ENCODE peak calls at places on chromosomes 3 and 15, in eight cellular contexts. One of them, this sample, is unnamed.

GRCh38 chr3:47908744-47909143 is 105.8 kb downstream of the DHX30 start:
- DNase-seq in HFF-Myc: no peak
- DNase-seq in stomach: no peak
- DNase-seq in Peyer's patch: no peak
- DNase-seq in psoas muscle: no peak
- DNase-seq in adrenal gland: no peak
- DNase-seq in foreskin fibroblast: no peak
- DNase-seq in tibial artery: no peak
- DNase-seq in this sample: no peak

GRCh38 chr15:69546182-69546581 is 93.6 kb downstream of the RPLP1 start:
- DNase-seq in HFF-Myc: no peak
- DNase-seq in stomach: no peak
- DNase-seq in Peyer's patch: no peak
- DNase-seq in psoas muscle: no peak
- DNase-seq in adrenal gland: no peak
- DNase-seq in foreskin fibroblast: no peak
- DNase-seq in tibial artery: no peak
- DNase-seq in this sample: no peak

GRCh38 chr3:60017631-60018030 is 967.8 kb upstream of the CFAP20DC start:
- DNase-seq in HFF-Myc: no peak
- DNase-seq in stomach: no peak
- DNase-seq in Peyer's patch: no peak
- DNase-seq in psoas muscle: no peak
- DNase-seq in adrenal gland: no peak
- DNase-seq in foreskin fibroblast: no peak
- DNase-seq in tibial artery: no peak
- DNase-seq in this sample: peak

GRCh38 chr15:35674873-35675781 is 129.2 kb upstream of the DPH6 start:
- DNase-seq in HFF-Myc: peak
- DNase-seq in stomach: no peak
- DNase-seq in Peyer's patch: no peak
- DNase-seq in psoas muscle: no peak
- DNase-seq in adrenal gland: no peak
- DNase-seq in foreskin fibroblast: peak
- DNase-seq in tibial artery: no peak
- DNase-seq in this sample: no peak

GRCh38 chr3:56754753-56755365 is 46.9 kb downstream of the ARHGEF3 start:
- DNase-seq in HFF-Myc: no peak
- DNase-seq in stomach: no peak
- DNase-seq in Peyer's patch: no peak
- DNase-seq in psoas muscle: no peak
- DNase-seq in adrenal gland: peak
- DNase-seq in foreskin fibroblast: no peak
- DNase-seq in tibial artery: no peak
- DNase-seq in this sample: peak

GRCh38 chr3:188124184-188124583 is 29.8 kb upstream of the LPP start:
- DNase-seq in HFF-Myc: no peak
- DNase-seq in stomach: no peak
- DNase-seq in Peyer's patch: no peak
- DNase-seq in psoas muscle: no peak
- DNase-seq in adrenal gland: no peak
- DNase-seq in foreskin fibroblast: no peak
- DNase-seq in tibial artery: no peak
- DNase-seq in this sample: no peak

GRCh38 chr3:43194490-43195115 is 88.7 kb upstream of the POMGNT2 start:
- DNase-seq in HFF-Myc: no peak
- DNase-seq in stomach: no peak
- DNase-seq in Peyer's patch: peak
- DNase-seq in psoas muscle: no peak
- DNase-seq in adrenal gland: no peak
- DNase-seq in foreskin fibroblast: no peak
- DNase-seq in tibial artery: no peak
- DNase-seq in this sample: peak

GRCh38 chr3:121431717-121432517 is 113.9 kb downstream of the POLQ start:
- DNase-seq in HFF-Myc: peak
- DNase-seq in stomach: no peak
- DNase-seq in Peyer's patch: no peak
- DNase-seq in psoas muscle: no peak
- DNase-seq in adrenal gland: peak
- DNase-seq in foreskin fibroblast: peak
- DNase-seq in tibial artery: no peak
- DNase-seq in this sample: peak

GRCh38 chr15:84666373-84666772 is 8.4 kb upstream of the NMB start:
- DNase-seq in HFF-Myc: no peak
- DNase-seq in stomach: no peak
- DNase-seq in Peyer's patch: no peak
- DNase-seq in psoas muscle: no peak
- DNase-seq in adrenal gland: no peak
- DNase-seq in foreskin fibroblast: no peak
- DNase-seq in tibial artery: no peak
- DNase-seq in this sample: no peak

GRCh38 chr15:62075595-62076279 is 9.0 kb downstream of the C2CD4A start:
- DNase-seq in HFF-Myc: no peak
- DNase-seq in stomach: peak
- DNase-seq in Peyer's patch: no peak
- DNase-seq in psoas muscle: peak
- DNase-seq in adrenal gland: no peak
- DNase-seq in foreskin fibroblast: no peak
- DNase-seq in tibial artery: no peak
- DNase-seq in this sample: no peak

GRCh38 chr3:141294300-141294699 is 62.7 kb downstream of the PXYLP1 start:
- DNase-seq in HFF-Myc: no peak
- DNase-seq in stomach: no peak
- DNase-seq in Peyer's patch: no peak
- DNase-seq in psoas muscle: no peak
- DNase-seq in adrenal gland: no peak
- DNase-seq in foreskin fibroblast: no peak
- DNase-seq in tibial artery: no peak
- DNase-seq in this sample: peak
- H3K4me3 ChIP-seq in HFF-Myc: no peak
- H3K4me3 ChIP-seq in stomach: peak
- H3K4me3 ChIP-seq in Peyer's patch: no peak
- H3K4me3 ChIP-seq in psoas muscle: peak
- H3K4me3 ChIP-seq in adrenal gland: peak
- H3K4me3 ChIP-seq in foreskin fibroblast: peak
- H3K4me3 ChIP-seq in tibial artery: peak
- H3K4me3 ChIP-seq in this sample: no peak

DNA sequence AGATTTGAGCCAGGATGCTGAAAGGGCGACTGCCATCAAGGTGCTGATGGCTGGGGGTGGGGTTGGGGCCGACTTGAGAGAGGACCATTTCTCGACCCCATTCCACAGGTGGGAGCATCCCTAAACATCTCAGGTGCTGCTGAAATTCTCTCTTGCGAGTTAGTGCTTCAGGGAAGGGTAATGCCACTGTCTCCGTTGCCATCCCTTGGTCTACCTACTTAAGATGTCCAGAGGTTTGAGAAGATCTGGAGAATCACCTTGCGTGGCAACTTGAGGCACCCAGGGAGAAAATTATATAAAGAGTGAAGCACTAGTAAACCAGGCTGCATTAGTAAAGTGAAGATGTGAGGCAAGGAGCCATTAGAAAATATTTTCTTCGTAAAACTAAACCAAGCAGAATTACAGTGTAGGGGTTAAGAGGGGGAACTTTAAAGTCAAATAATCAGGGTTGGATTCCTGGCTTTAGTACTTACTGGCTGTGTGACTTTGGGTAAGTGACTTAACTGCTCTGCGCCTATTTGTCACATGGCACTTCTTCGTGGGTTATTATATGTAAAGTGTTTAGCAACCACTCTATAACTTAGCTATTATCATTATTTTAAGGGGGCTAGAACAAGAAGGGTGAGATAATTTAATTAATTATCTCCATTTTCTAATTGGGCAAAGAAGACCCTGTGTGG is 662 bp upstream of the RFTN1 start:
- DNase-seq in HFF-Myc: no peak
- DNase-seq in stomach: no peak
- DNase-seq in Peyer's patch: no peak
- DNase-seq in psoas muscle: no peak
- DNase-seq in adrenal gland: no peak
- DNase-seq in foreskin fibroblast: no peak
- DNase-seq in tibial artery: no peak
- DNase-seq in this sample: no peak
- H3K4me3 ChIP-seq in HFF-Myc: peak
- H3K4me3 ChIP-seq in stomach: peak
- H3K4me3 ChIP-seq in Peyer's patch: peak
- H3K4me3 ChIP-seq in psoas muscle: peak
- H3K4me3 ChIP-seq in adrenal gland: peak
- H3K4me3 ChIP-seq in foreskin fibroblast: peak
- H3K4me3 ChIP-seq in tibial artery: peak
- H3K4me3 ChIP-seq in this sample: peak

DNA sequence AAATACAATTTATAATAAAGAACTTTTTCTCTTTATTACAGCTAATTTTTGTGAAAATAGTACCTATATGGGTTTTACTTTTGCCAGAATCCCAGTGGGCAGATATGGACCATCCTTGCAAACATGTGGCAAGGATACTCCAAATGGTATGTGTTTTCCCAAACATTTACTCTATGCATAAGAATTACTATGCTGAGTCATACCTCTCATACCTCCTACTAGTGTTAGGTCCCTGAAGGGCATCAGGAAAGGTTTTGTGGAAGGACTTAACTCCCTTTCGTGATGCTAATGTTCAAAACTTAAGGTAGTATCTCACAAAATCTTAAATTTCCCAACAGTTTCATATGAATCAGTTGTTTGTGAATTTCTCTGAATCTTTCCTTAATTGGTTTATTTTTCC is 21.3 kb downstream of the ADGRG7 start:
- DNase-seq in HFF-Myc: no peak
- DNase-seq in stomach: no peak
- DNase-seq in Peyer's patch: no peak
- DNase-seq in psoas muscle: no peak
- DNase-seq in adrenal gland: no peak
- DNase-seq in foreskin fibroblast: no peak
- DNase-seq in tibial artery: no peak
- DNase-seq in this sample: no peak
- H3K4me3 ChIP-seq in HFF-Myc: no peak
- H3K4me3 ChIP-seq in stomach: no peak
- H3K4me3 ChIP-seq in Peyer's patch: no peak
- H3K4me3 ChIP-seq in psoas muscle: no peak
- H3K4me3 ChIP-seq in adrenal gland: no peak
- H3K4me3 ChIP-seq in foreskin fibroblast: no peak
- H3K4me3 ChIP-seq in tibial artery: no peak
- H3K4me3 ChIP-seq in this sample: no peak

DNA sequence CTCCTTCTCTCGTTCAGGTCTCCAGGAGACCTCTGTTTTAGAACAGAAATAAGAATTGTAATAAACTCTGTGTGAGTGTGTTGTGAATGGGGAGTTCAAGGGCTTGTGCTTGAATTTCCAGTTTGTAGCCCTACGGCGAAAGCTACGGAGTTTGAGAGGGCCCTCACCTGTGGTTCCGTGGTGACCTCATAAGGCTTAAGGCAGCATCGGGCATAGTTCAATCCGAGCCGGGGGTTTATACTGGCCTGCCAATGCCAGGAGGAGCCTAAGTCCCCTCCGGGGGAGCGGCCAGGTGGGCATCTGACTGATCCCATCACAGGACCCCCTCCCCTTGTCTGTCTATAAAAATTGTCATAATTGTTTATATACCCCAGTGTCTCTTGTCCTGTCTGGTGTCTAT is 43.7 kb downstream of the ZBTB11 start:
- DNase-seq in HFF-Myc: no peak
- DNase-seq in stomach: no peak
- DNase-seq in Peyer's patch: no peak
- DNase-seq in psoas muscle: no peak
- DNase-seq in adrenal gland: no peak
- DNase-seq in foreskin fibroblast: no peak
- DNase-seq in tibial artery: no peak
- DNase-seq in this sample: no peak
- H3K4me3 ChIP-seq in HFF-Myc: no peak
- H3K4me3 ChIP-seq in stomach: no peak
- H3K4me3 ChIP-seq in Peyer's patch: no peak
- H3K4me3 ChIP-seq in psoas muscle: no peak
- H3K4me3 ChIP-seq in adrenal gland: no peak
- H3K4me3 ChIP-seq in foreskin fibroblast: no peak
- H3K4me3 ChIP-seq in tibial artery: no peak
- H3K4me3 ChIP-seq in this sample: no peak

DNA sequence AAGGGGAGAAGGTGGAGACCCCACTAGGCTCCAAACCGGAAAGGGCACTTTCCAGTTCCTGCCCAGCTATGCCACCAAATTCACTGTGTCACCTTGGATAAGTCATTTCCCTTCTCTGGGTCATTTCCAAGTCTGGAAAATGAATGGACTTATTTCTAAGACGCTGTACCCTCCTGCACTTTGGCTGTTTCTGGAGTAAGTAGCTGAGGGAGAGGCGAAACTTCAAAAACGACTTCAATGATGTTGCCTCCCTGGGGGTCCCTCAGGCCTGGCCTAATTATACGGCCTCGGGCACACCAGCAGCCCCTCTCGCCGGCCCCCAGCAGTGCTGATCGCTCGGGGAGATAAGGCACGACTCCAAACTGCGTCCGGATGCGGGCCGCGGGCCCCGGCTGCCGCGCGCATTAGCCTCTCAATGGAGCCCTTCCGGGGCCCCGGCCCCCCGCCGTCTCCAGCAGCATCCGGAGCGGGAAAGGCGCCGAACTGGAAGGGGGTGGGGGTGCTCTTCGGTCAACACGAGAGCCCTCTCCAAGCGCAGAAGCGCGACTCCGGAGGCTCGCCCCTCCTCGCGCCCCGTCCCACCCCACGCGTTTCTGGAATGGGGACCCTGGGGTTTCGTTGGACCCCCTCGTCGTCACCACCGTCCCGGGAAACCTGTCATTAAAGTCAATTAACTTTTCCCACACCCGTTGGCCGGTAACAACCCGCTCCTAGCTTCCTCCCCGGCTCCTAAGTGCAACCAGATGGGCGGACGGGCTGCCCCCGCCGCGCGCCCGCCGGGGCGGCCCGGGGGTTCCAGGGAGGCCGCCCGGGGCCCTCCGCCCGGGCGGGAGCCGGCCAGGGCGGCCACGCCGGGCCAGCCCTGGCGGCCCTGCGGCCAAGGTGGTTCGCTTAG is 4.8 kb downstream of the HES1 start:
- DNase-seq in HFF-Myc: no peak
- DNase-seq in stomach: peak
- DNase-seq in Peyer's patch: peak
- DNase-seq in psoas muscle: peak
- DNase-seq in adrenal gland: peak
- DNase-seq in foreskin fibroblast: no peak
- DNase-seq in tibial artery: peak
- DNase-seq in this sample: peak
- H3K4me3 ChIP-seq in HFF-Myc: peak
- H3K4me3 ChIP-seq in stomach: peak
- H3K4me3 ChIP-seq in Peyer's patch: peak
- H3K4me3 ChIP-seq in psoas muscle: peak
- H3K4me3 ChIP-seq in adrenal gland: peak
- H3K4me3 ChIP-seq in foreskin fibroblast: peak
- H3K4me3 ChIP-seq in tibial artery: peak
- H3K4me3 ChIP-seq in this sample: peak

This sample was measured in small intestine.